ENCODE peak calls at places on chromosomes 13 and 19, in six cellular contexts. V is ovary, U is skeletal muscle cell, F is activated T-cell treated with anti-CD3 and anti-CD28 coated beads for 4 hours, B is RWPE1, Q is DMS 273 treated with DMSO at 0.1 percent for 48 hours. G is an unnamed sample.

GRCh38 chr13:113398963-113399754 is 35.2 kb upstream of the GRTP1 start:
- DNase-seq in F (no peak), Q (no peak), U (no peak), B (no peak), V (no peak), G (no peak)

GRCh38 chr13:21234537-21234936 is 58.1 kb downstream of the MRPL57 start:
- DNase-seq in U (no peak), F (no peak), Q (no peak), V (peak), B (no peak), G (no peak)

GRCh38 chr19:53545271-53546065 is 7.5 kb downstream of the ZNF331 start:
- DNase-seq in V (no peak), Q (no peak), U (no peak), B (peak), F (no peak), G (no peak)

GRCh38 chr13:94780421-94780820 is 68.1 kb upstream of the SOX21 start:
- DNase-seq in V (no peak), F (no peak), B (no peak), Q (no peak), U (no peak), G (no peak)

GRCh38 chr19:10115392-10116084 is 4.0 kb downstream of the P2RY11 start:
- DNase-seq in V (no peak), U (no peak), B (no peak), Q (no peak), F (no peak), G (no peak)

GRCh38 chr13:30058429-30058828 is 208.0 kb upstream of the UBL3 start:
- DNase-seq in U (no peak), F (no peak), V (no peak), Q (no peak), B (no peak), G (no peak)

GRCh38 chr19:39996218-39996810 is 546 bp upstream of the ZNF546 start:
- DNase-seq in V (no peak), U (no peak), Q (peak), F (no peak), B (peak), G (no peak)

GRCh38 chr19:31478241-31478640 is 129.0 kb upstream of the TSHZ3 start:
- DNase-seq in U (no peak), B (no peak), F (no peak), Q (no peak), V (no peak), G (no peak)

GRCh38 chr19:34999498-35000337 is at the start of gene GRAMD1A:
- DNase-seq in F (peak), B (peak), V (peak), U (peak), Q (peak), G (peak)

GRCh38 chr19:18488838-18489626 is 32.8 kb downstream of the ELL start:
- DNase-seq in U (no peak), B (no peak), F (no peak), V (no peak), Q (no peak), G (no peak)

GRCh38 chr19:35330475-35330874 is 1.5 kb downstream of the CD22 start:
- DNase-seq in Q (no peak), U (no peak), B (no peak), V (no peak), F (no peak), G (no peak)

GRCh38 chr19:2290441-2291184 is 8.6 kb upstream of the PEAK3 start:
- DNase-seq in U (no peak), B (no peak), Q (no peak), V (no peak), F (no peak), G (no peak)

GRCh38 chr13:107854880-107855279 is 360.5 kb downstream of the LIG4 start:
- DNase-seq in Q (no peak), U (no peak), F (no peak), V (no peak), B (no peak), G (no peak)

GRCh38 chr19:38049105-38049649 is 142.2 kb downstream of the SIPA1L3 start:
- DNase-seq in F (peak), B (no peak), Q (no peak), V (no peak), U (no peak), G (no peak)

GRCh38 chr19:29741776-29742175 is 26.7 kb upstream of the C19orf12 start:
- DNase-seq in U (no peak), Q (no peak), B (no peak), V (no peak), F (no peak), G (no peak)

GRCh38 chr13:32804673-32805260 is 211.5 kb upstream of the KL start:
- DNase-seq in Q (no peak), U (no peak), V (no peak), F (no peak), B (no peak), G (no peak)

GRCh38 chr19:55459950-55460657 is 1.3 kb downstream of the ISOC2 start:
- DNase-seq in F (no peak), Q (no peak), U (no peak), V (no peak), B (no peak), G (no peak)

GRCh38 chr13:30748717-30749116 is 13.4 kb downstream of the ALOX5AP start:
- DNase-seq in V (no peak), Q (no peak), F (no peak), B (no peak), U (no peak), G (no peak)

GRCh38 chr19:51460164-51460992 is 2.1 kb upstream of the SIGLEC8 start:
- DNase-seq in B (no peak), Q (no peak), U (no peak), V (no peak), F (no peak), G (no peak)

GRCh38 chr13:28000567-28000966 is 12.1 kb upstream of the URAD start:
- DNase-seq in Q (no peak), B (no peak), F (no peak), U (no peak), V (no peak), G (no peak)

GRCh38 chr19:7915250-7916136 is 863 bp downstream of the TGFBR3L start:
- DNase-seq in V (no peak), F (no peak), U (no peak), B (no peak), Q (no peak), G (no peak)

GRCh38 chr13:48579167-48579918 is 46.5 kb upstream of the RCBTB2 start:
- DNase-seq in F (no peak), Q (no peak), V (no peak), B (peak), U (no peak), G (no peak)

GRCh38 chr13:52845334-52845761 is 3.1 kb downstream of the PCDH8 start:
- DNase-seq in U (no peak), Q (no peak), B (peak), V (no peak), F (no peak), G (no peak)

GRCh38 chr13:27868639-27869435 is 51.0 kb upstream of the PDX1 start:
- DNase-seq in B (peak), Q (no peak), V (no peak), F (no peak), U (no peak), G (no peak)

GRCh38 chr19:33186835-33187540 is 7.1 kb upstream of the LRP3 start:
- DNase-seq in U (no peak), F (no peak), V (no peak), Q (no peak), B (no peak), G (no peak)

G was measured in fibroblast of the conjunctiva.